ENCODE peak calls at places on chromosomes 6 and 20, in seven cellular contexts. G, M, V, Z, J, L and N are unnamed samples.

GRCh38 chr6:45480697-45481415 is 103.1 kb upstream of the SUPT3H start:
- DNase-seq in M (no peak), L (no peak), V (no peak), Z (no peak), G (no peak), J (no peak), N (no peak)

GRCh38 chr20:3813758-3814581 is 6.4 kb upstream of the AP5S1 start:
- DNase-seq in Z (no peak), G (no peak), V (no peak), J (no peak), L (no peak), M (no peak), N (no peak)

GRCh38 chr6:135212935-135213334 is 31.8 kb downstream of the MYB start:
- DNase-seq in M (peak), Z (peak), J (peak), G (no peak), V (peak), L (peak), N (no peak)

GRCh38 chr6:101994521-101994920 is 601.0 kb downstream of the GRIK2 start:
- DNase-seq in V (no peak), L (no peak), J (no peak), M (no peak), G (no peak), Z (no peak), N (no peak)

GRCh38 chr6:145137425-145137824 is 597.9 kb downstream of the EPM2A start:
- DNase-seq in V (peak), L (peak), G (no peak), Z (peak), M (no peak), J (peak), N (no peak)

GRCh38 chr20:24778585-24779031 is 170.5 kb upstream of the CST7 start:
- DNase-seq in L (no peak), V (peak), Z (no peak), M (no peak), G (no peak), J (no peak), N (peak)

GRCh38 chr20:7379621-7380220 is 560.5 kb downstream of the HAO1 start:
- DNase-seq in J (peak), V (peak), G (no peak), M (peak), Z (peak), L (peak), N (no peak)

GRCh38 chr6:109869398-109870165 is 108.5 kb upstream of the GPR6 start:
- DNase-seq in G (no peak), M (no peak), J (no peak), V (no peak), Z (peak), L (no peak), N (no peak)

GRCh38 chr6:47188588-47189021 is 121.1 kb downstream of the TNFRSF21 start:
- DNase-seq in Z (peak), J (peak), G (no peak), L (peak), M (peak), V (peak), N (peak)

GRCh38 chr20:9258891-9259290 is 190.0 kb downstream of the PLCB4 start:
- DNase-seq in L (no peak), G (no peak), V (no peak), M (no peak), Z (no peak), J (peak), N (no peak)

GRCh38 chr20:46959081-46959692 is 64.5 kb downstream of the EYA2 start:
- DNase-seq in V (peak), L (peak), M (peak), Z (peak), J (peak), G (no peak), N (no peak)

GRCh38 chr6:21748343-21749063 is 155.0 kb downstream of the SOX4 start:
- DNase-seq in L (peak), J (peak), M (no peak), Z (peak), G (no peak), V (peak), N (no peak)

GRCh38 chr6:47698342-47698787 is at the start of gene ADGRF4:
- DNase-seq in M (peak), V (peak), J (peak), L (peak), Z (peak), G (no peak), N (peak)

GRCh38 chr6:166944666-166945256 is 11.6 kb downstream of the RNASET2 start:
- DNase-seq in L (no peak), J (no peak), G (no peak), V (no peak), M (no peak), Z (no peak), N (no peak)

GRCh38 chr6:118320652-118321051 is 227.4 kb upstream of the PLN start:
- DNase-seq in V (no peak), Z (peak), M (no peak), G (no peak), L (no peak), J (peak), N (no peak)

GRCh38 chr20:4720121-4720976 is 1.4 kb upstream of the PRND start:
- DNase-seq in J (peak), M (peak), G (peak), V (peak), L (peak), Z (peak), N (peak)

GRCh38 chr6:143742955-143743255 is 65.1 kb downstream of the PHACTR2 start:
- DNase-seq in M (no peak), L (no peak), G (no peak), J (no peak), V (no peak), Z (no peak), N (no peak)
- H3K4me3 ChIP-seq in M (no peak), L (no peak), G (no peak), J (no peak), V (no peak), Z (no peak), N (no peak)

GRCh38 chr6:56550307-56550706 is 92.4 kb downstream of the DST start:
- DNase-seq in L (no peak), V (no peak), Z (no peak), G (no peak), M (no peak), J (no peak), N (no peak)

GRCh38 chr6:56551409-56552120 is 91.1 kb downstream of the DST start:
- DNase-seq in V (no peak), Z (no peak), L (no peak), J (no peak), M (no peak), G (no peak), N (no peak)

GRCh38 chr6:56547687-56548086 is 95.0 kb downstream of the DST start:
- DNase-seq in J (no peak), Z (no peak), V (no peak), L (no peak), M (no peak), G (no peak), N (no peak)

GRCh38 chr6:56552212-56553130 is 90.2 kb downstream of the DST start:
- DNase-seq in V (peak), L (peak), J (peak), G (no peak), Z (peak), M (no peak), N (no peak)

GRCh38 chr6:56549014-56549413 is 93.7 kb downstream of the DST start:
- DNase-seq in V (peak), M (no peak), J (peak), Z (peak), G (no peak), L (no peak), N (no peak)
- TF ChIP-seq CTCF in V (peak), M (peak), J (peak), Z (peak), G (peak), L (peak), N (no peak)

GRCh38 chr6:1619106-1619665 is 9.5 kb downstream of the FOXC1 start:
- DNase-seq in L (no peak), Z (no peak), M (no peak), V (no peak), G (no peak), J (no peak), N (no peak)
- H3K4me3 ChIP-seq in L (no peak), Z (no peak), M (no peak), V (no peak), G (peak), J (no peak), N (no peak)

GRCh38 chr6:38482466-38482865 is 157.3 kb downstream of the BTBD9 start:
- DNase-seq in Z (no peak), G (no peak), J (no peak), M (peak), V (no peak), L (peak), N (no peak)
- TF ChIP-seq CTCF in Z (no peak), G (no peak), J (no peak), M (no peak), V (no peak), L (no peak), N (no peak)

GRCh38 chr20:36155991-36156390 is 1.5 kb downstream of the EPB41L1 start:
- DNase-seq in L (no peak), M (no peak), Z (no peak), V (no peak), J (no peak), G (no peak), N (no peak)
- H3K4me3 ChIP-seq in L (no peak), M (no peak), Z (no peak), V (no peak), J (no peak), G (no peak), N (no peak)

DNA sequence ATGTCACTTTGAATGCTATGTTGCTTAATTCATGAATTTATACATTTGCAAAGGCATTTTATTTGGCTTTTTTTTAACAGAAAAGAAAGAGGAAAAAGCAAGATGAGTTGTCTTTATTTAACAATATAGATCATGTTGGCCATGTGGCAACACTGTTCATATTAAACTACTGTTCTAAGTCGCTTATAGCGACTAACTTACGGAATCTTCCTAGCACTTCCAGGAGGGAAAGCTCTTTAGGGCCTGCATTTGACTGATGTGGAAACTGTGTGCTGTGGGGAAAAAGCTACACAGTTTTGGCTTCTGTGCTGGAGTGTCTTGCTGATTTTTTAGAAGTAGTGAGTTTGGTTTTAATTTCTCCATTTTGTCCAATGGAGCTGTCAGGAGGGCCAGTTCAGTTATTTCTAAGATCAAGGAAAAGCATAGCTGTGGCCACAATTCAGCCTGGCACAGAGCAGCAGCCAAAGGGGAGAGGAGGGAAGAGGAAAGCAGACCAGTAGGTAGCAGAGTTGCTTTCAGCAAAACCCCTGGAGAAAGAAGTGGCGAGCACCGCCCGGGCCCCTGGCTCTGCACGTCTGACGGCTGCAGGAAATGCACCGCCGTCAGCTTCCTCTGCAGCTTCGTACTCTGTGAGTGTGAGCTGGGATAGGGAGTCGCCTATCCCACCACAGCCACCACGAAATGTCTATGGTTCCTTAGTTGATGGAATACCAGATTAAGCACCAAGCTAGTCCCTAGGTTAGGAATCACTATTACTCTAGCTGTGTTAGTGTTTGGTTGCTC is 80.2 kb upstream of the NAA20 start:
- DNase-seq in Z (no peak), G (no peak), L (no peak), M (no peak), V (no peak), J (no peak), N (no peak)
- TF ChIP-seq CTCF in Z (no peak), G (no peak), L (no peak), M (no peak), V (no peak), J (no peak), N (no peak)

DNA sequence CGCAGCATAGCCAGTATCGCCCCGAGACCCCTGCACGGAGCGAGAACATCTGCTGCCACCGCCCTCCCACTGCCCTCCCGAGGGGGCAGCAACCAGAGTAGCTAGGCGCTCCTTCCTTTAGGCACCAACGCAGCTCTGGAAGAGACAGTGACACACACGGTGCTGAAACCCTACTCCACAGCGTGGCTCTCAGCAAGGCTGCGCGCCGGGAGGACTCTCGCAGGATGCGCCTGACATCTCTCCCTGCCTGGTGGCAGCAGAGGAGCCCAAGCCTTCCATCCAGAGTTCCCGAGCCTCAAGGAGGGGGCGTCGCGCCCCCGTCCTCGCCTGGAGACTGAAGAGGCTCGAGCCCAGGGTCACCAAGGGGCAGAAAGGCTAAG is 2.1 kb downstream of the TAF4 start:
- DNase-seq in V (no peak), M (no peak), Z (peak), J (peak), L (peak), G (no peak), N (no peak)
- H3K4me3 ChIP-seq in V (peak), M (peak), Z (peak), J (peak), L (peak), G (peak), N (peak)

DNA sequence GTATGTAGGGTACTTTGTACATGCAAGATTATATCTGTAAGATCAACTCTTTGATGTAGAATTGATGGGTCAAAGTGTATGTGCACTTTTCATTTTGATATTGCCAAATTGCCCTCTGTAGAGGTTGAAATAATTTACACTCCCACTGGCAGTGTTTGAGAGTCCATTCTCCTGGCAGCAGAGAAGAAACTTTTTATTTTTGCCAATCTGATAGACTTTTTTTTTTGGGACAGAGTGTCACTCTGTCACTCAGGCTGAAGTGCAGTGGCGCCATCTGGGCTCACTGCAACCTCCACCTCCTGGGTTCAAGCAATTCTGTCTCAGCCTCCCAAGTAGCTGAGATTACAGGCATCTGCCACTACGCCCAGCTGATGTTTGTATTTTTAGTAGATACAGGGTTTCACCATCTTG is 199.2 kb downstream of the ZFAND3 start:
- DNase-seq in J (no peak), Z (no peak), L (no peak), G (no peak), M (no peak), V (no peak), N (no peak)
- TF ChIP-seq CTCF in J (no peak), Z (no peak), L (no peak), G (no peak), M (no peak), V (peak), N (no peak)

DNA sequence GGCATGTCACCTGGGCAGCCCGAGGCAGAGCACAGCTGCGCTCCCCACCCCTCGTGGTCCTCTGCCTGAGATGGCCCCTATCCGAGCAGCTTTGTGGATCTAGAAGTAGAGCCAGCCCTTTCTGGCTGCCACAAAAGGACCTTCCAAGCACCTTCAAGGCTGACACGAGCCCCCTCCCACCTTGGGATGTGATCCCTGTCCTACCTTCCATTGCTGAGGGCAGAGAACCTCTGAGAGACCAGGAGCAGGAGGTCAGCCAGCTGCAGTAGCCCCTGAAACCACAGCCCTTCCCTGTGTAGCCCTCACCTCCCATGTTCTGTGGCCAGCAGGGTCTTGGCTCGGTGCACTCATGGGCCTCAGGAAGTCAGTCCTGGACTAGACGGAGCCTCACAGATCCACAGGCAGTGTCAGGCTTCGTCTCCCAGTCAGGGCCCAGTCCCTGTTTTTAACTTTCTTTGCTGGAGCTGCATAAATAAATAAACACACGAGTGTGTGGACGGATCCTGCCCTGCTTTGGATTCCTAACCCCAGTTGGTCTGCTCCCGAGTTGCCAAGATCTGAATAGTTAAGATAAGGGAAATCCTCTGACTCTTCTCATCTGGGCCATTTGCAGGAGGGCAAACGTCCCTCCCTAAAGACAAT is 507.7 kb downstream of the PREX1 start:
- DNase-seq in G (no peak), V (no peak), L (peak), M (no peak), J (no peak), Z (no peak), N (peak)
- H3K4me3 ChIP-seq in G (no peak), V (no peak), L (no peak), M (no peak), J (no peak), Z (no peak), N (no peak)